ENCODE peak calls at places on chromosomes 12 and 14, in eight cellular contexts. S is heart left ventricle; Z is small intestine; A is transverse colon; F is aorta; G is heart right ventricle; Y is neuronal stem cell; R is naive thymus-derived CD4-positive, alpha-beta T cell. E is an unnamed sample.

GRCh38 chr12:65098364-65098763 is 22.7 kb downstream of the WIF1 start:
- DNase-seq in S (no peak), Z (no peak), A (no peak), F (no peak), G (no peak), Y (no peak), R (no peak), E (no peak)

GRCh38 chr12:1946311-1946710 is 27.9 kb upstream of the CACNA2D4 start:
- DNase-seq in S (no peak), Z (no peak), A (no peak), F (no peak), G (no peak), Y (no peak), R (no peak), E (no peak)

GRCh38 chr14:77082356-77082755 is 15.7 kb upstream of the CIPC start:
- DNase-seq in S (no peak), Z (no peak), A (no peak), F (no peak), G (no peak), Y (no peak), R (no peak), E (no peak)

GRCh38 chr12:44259890-44260289 is 424.0 kb downstream of the TMEM117 start:
- DNase-seq in S (no peak), Z (no peak), A (no peak), F (no peak), G (no peak), Y (no peak), R (no peak), E (no peak)

GRCh38 chr12:89421093-89421835 is 69.0 kb upstream of the DUSP6 start:
- DNase-seq in S (no peak), Z (no peak), A (no peak), F (no peak), G (no peak), Y (no peak), R (no peak), E (no peak)

GRCh38 chr14:87529081-87529480 is 463.9 kb downstream of the GALC start:
- DNase-seq in S (no peak), Z (no peak), A (no peak), F (no peak), G (no peak), Y (no peak), R (no peak), E (no peak)

GRCh38 chr12:108801736-108802665 is 55.4 kb downstream of the SSH1 start:
- DNase-seq in S (no peak), Z (no peak), A (peak), F (peak), G (no peak), Y (peak), R (no peak), E (no peak)

GRCh38 chr14:63677891-63678379 is 36.3 kb upstream of the WDR89 start:
- DNase-seq in S (no peak), Z (peak), A (peak), F (no peak), G (no peak), Y (no peak), R (no peak), E (no peak)

GRCh38 chr14:50232276-50232642 is 881 bp upstream of the SOS2 start:
- DNase-seq in S (no peak), Z (no peak), A (no peak), F (no peak), G (no peak), Y (no peak), R (no peak), E (no peak)

GRCh38 chr14:20986811-20987210 is 3.0 kb upstream of the METTL17 start:
- DNase-seq in S (no peak), Z (peak), A (no peak), F (no peak), G (no peak), Y (no peak), R (no peak), E (no peak)

GRCh38 chr12:71655907-71656306 is 7.7 kb downstream of the ZFC3H1 start:
- DNase-seq in S (no peak), Z (no peak), A (no peak), F (no peak), G (no peak), Y (no peak), R (no peak), E (no peak)
- H3K4me3 ChIP-seq in S (no peak), Z (no peak), A (no peak), F (no peak), G (no peak), Y (no peak), R (no peak), E (no peak)

GRCh38 chr12:110677206-110677911 is 11.6 kb downstream of the HVCN1 start:
- DNase-seq in S (no peak), Z (no peak), A (no peak), F (no peak), G (no peak), Y (no peak), R (peak), E (peak)

GRCh38 chr12:110679201-110679600 is 9.7 kb downstream of the HVCN1 start:
- DNase-seq in S (no peak), Z (no peak), A (no peak), F (no peak), G (no peak), Y (no peak), R (no peak), E (no peak)

GRCh38 chr12:110676171-110676570 is 12.7 kb downstream of the HVCN1 start:
- DNase-seq in S (no peak), Z (no peak), A (no peak), F (no peak), G (no peak), Y (no peak), R (no peak), E (no peak)

GRCh38 chr12:110680032-110680431 is 8.9 kb downstream of the HVCN1 start:
- DNase-seq in S (no peak), Z (no peak), A (no peak), F (no peak), G (no peak), Y (no peak), R (no peak), E (no peak)

DNA sequence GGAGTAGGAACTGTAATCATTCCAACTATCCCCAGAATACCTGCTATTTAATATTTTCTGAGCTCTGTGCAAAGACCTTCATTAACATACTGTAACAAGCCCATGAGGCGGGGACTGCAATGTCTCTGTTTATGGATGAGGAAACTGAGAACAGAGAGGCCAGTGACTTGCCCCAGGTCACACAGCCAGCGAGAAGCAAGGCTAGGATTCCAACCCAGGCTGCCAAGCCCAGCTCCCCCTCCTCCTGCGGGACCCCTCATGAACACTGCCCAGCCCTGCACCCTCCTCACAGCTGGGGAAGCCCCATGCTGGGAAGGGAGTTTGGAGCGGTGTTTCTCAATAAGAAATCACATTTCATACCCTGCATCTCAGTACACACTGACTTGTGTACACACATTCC is 10.9 kb downstream of the HVCN1 start:
- DNase-seq in S (no peak), Z (no peak), A (no peak), F (no peak), G (no peak), Y (no peak), R (no peak), E (no peak)
- H3K4me3 ChIP-seq in S (no peak), Z (no peak), A (no peak), F (no peak), G (no peak), Y (no peak), R (no peak), E (peak)

GRCh38 chr12:19550626-19551025 is 111.3 kb downstream of the AEBP2 start:
- DNase-seq in S (no peak), Z (no peak), A (no peak), F (no peak), G (no peak), Y (no peak), R (no peak), E (peak)

GRCh38 chr12:19547258-19547657 is 108.0 kb downstream of the AEBP2 start:
- DNase-seq in S (no peak), Z (no peak), A (no peak), F (no peak), G (no peak), Y (no peak), R (no peak), E (no peak)

DNA sequence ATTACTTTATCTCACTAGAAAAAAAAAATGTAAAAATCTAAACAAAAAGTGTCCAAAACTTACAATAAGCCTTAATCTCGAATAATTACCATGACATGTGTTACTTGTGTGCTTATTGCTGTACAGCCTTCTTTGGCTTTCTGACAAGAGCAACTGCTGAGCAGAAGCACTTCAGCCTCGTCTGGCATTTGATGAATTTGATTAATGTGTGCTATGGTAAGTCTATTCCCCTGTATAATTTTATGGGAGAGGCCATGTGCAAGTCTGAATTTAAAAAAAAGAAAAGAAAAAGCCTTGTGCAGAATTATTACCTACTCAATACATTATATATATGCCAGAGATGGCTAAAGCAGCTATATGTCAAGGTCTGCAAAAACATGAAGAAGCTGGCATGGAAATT is 113.9 kb downstream of the AEBP2 start:
- DNase-seq in S (no peak), Z (no peak), A (no peak), F (no peak), G (no peak), Y (no peak), R (no peak), E (no peak)
- H3K4me3 ChIP-seq in S (no peak), Z (no peak), A (no peak), F (no peak), G (no peak), Y (no peak), R (no peak), E (no peak)

GRCh38 chr12:4279120-4279690 is 5.6 kb downstream of the CCND2 start:
- DNase-seq in S (no peak), Z (peak), A (peak), F (no peak), G (no peak), Y (no peak), R (no peak), E (no peak)
- H3K4me3 ChIP-seq in S (peak), Z (no peak), A (no peak), F (no peak), G (no peak), Y (no peak), R (no peak), E (no peak)